ENCODE peak calls at places on chromosome 5, in nine cellular contexts. B is hepatocyte, P is HCT116, Y is GM23248, J is GM23338, M is MM.1S, Z is OCI-LY7, U is PC-3, S is SK-N-SH. I is an unnamed sample.

GRCh38 chr5:160020266-160020770 is 11.4 kb downstream of the TTC1 start:
- DNase-seq in B (no peak), P (no peak), Y (no peak), J (no peak), M (no peak), Z (no peak), U (no peak), S (no peak), I (no peak)

GRCh38 chr5:167716376-167716775 is 575.1 kb upstream of the WWC1 start:
- DNase-seq in B (no peak), P (no peak), Y (peak), J (no peak), M (no peak), Z (no peak), U (no peak), S (no peak), I (no peak)

GRCh38 chr5:120507197-120507596 is 43.1 kb downstream of the PRR16 start:
- DNase-seq in B (no peak), P (no peak), Y (peak), J (no peak), M (no peak), Z (no peak), U (no peak), S (no peak), I (no peak)

GRCh38 chr5:133635051-133635450 is 22.7 kb upstream of the FSTL4 start:
- DNase-seq in B (peak), P (no peak), Y (peak), J (no peak), M (no peak), Z (no peak), U (peak), S (no peak), I (no peak)

GRCh38 chr5:53368516-53368915 is 111.9 kb upstream of the FST start:
- DNase-seq in B (no peak), P (no peak), Y (peak), J (no peak), M (no peak), Z (no peak), U (peak), S (no peak), I (no peak)

GRCh38 chr5:43338856-43339255 is 25.6 kb upstream of the HMGCS1 start:
- DNase-seq in B (no peak), P (no peak), Y (no peak), J (no peak), M (no peak), Z (no peak), U (no peak), S (no peak), I (no peak)

GRCh38 chr5:147427784-147428401 is 82.0 kb downstream of the DPYSL3 start:
- DNase-seq in B (no peak), P (no peak), Y (peak), J (no peak), M (no peak), Z (no peak), U (no peak), S (no peak), I (no peak)

GRCh38 chr5:8770431-8770830 is 775.4 kb downstream of the SEMA5A start:
- DNase-seq in B (no peak), P (no peak), Y (no peak), J (no peak), M (no peak), Z (no peak), U (peak), S (no peak), I (no peak)

GRCh38 chr5:138733509-138733908 is 19.7 kb upstream of the CTNNA1 start:
- DNase-seq in B (no peak), P (no peak), Y (no peak), J (no peak), M (no peak), Z (no peak), U (no peak), S (no peak), I (no peak)

GRCh38 chr5:168843998-168844374 is 264.8 kb upstream of the PANK3 start:
- DNase-seq in B (no peak), P (no peak), Y (peak), J (no peak), M (no peak), Z (no peak), U (no peak), S (no peak), I (no peak)

GRCh38 chr5:147321569-147321968 is 86.7 kb downstream of the STK32A start:
- DNase-seq in B (no peak), P (no peak), Y (no peak), J (no peak), M (no peak), Z (no peak), U (no peak), S (no peak), I (no peak)

GRCh38 chr5:3333105-3333504 is 262.5 kb upstream of the IRX1 start:
- DNase-seq in B (no peak), P (no peak), Y (no peak), J (no peak), M (no peak), Z (no peak), U (no peak), S (no peak), I (no peak)

GRCh38 chr5:158384535-158385421 is 525.8 kb upstream of the CLINT1 start:
- DNase-seq in B (no peak), P (peak), Y (peak), J (no peak), M (no peak), Z (no peak), U (peak), S (no peak), I (no peak)

GRCh38 chr5:180526265-180526664 is 32.1 kb downstream of the CNOT6 start:
- DNase-seq in B (no peak), P (no peak), Y (no peak), J (no peak), M (no peak), Z (no peak), U (no peak), S (no peak), I (no peak)

GRCh38 chr5:137344723-137345322 is 154.3 kb downstream of the SPOCK1 start:
- DNase-seq in B (peak), P (peak), Y (peak), J (peak), M (peak), Z (peak), U (peak), S (peak), I (peak)

GRCh38 chr5:159511570-159511969 is 181.3 kb upstream of the IL12B start:
- DNase-seq in B (no peak), P (no peak), Y (peak), J (no peak), M (no peak), Z (no peak), U (peak), S (no peak), I (no peak)

GRCh38 chr5:73387630-73388370 is 60.8 kb downstream of the FOXD1 start:
- DNase-seq in B (no peak), P (no peak), Y (no peak), J (no peak), M (peak), Z (peak), U (no peak), S (no peak), I (no peak)

GRCh38 chr5:102755691-102756371 is 726 bp downstream of the PAM start:
- DNase-seq in B (peak), P (peak), Y (peak), J (peak), M (peak), Z (no peak), U (peak), S (peak), I (peak)

GRCh38 chr5:7066471-7067235 is 329.3 kb upstream of the ADCY2 start:
- DNase-seq in B (no peak), P (no peak), Y (no peak), J (no peak), M (no peak), Z (no peak), U (peak), S (no peak), I (no peak)

GRCh38 chr5:55991768-55992486 is 2.8 kb downstream of the IL6ST start:
- DNase-seq in B (no peak), P (no peak), Y (peak), J (no peak), M (peak), Z (no peak), U (no peak), S (no peak), I (no peak)

GRCh38 chr5:65326912-65327311 is 154.8 kb downstream of the ADAMTS6 start:
- DNase-seq in B (no peak), P (no peak), Y (peak), J (peak), M (no peak), Z (no peak), U (peak), S (no peak), I (peak)

GRCh38 chr5:13990896-13991295 is 46.4 kb upstream of the DNAH5 start:
- DNase-seq in B (no peak), P (no peak), Y (no peak), J (no peak), M (no peak), Z (no peak), U (no peak), S (no peak), I (no peak)

GRCh38 chr5:169350759-169351240 is 49.9 kb upstream of the SLIT3 start:
- DNase-seq in B (peak), P (peak), Y (peak), J (no peak), M (no peak), Z (no peak), U (peak), S (peak), I (no peak)

GRCh38 chr5:107560377-107560776 is 110.4 kb downstream of the EFNA5 start:
- DNase-seq in B (no peak), P (no peak), Y (no peak), J (no peak), M (no peak), Z (no peak), U (no peak), S (no peak), I (no peak)

GRCh38 chr5:5306696-5307095 is 115.8 kb upstream of the ICE1 start:
- DNase-seq in B (no peak), P (no peak), Y (peak), J (no peak), M (no peak), Z (no peak), U (peak), S (no peak), I (no peak)

GRCh38 chr5:80077317-80077716 is 42.2 kb downstream of the THBS4 start:
- DNase-seq in B (no peak), P (no peak), Y (no peak), J (no peak), M (no peak), Z (no peak), U (no peak), S (no peak), I (no peak)

GRCh38 chr5:80078921-80079320 is 43.8 kb downstream of the THBS4 start:
- DNase-seq in B (no peak), P (no peak), Y (no peak), J (no peak), M (no peak), Z (no peak), U (no peak), S (no peak), I (no peak)

GRCh38 chr5:80082221-80082620 is 47.1 kb downstream of the THBS4 start:
- DNase-seq in B (no peak), P (no peak), Y (no peak), J (no peak), M (no peak), Z (no peak), U (no peak), S (no peak), I (no peak)

GRCh38 chr5:80082731-80083114 is 47.6 kb downstream of the THBS4 start:
- DNase-seq in B (peak), P (peak), Y (peak), J (peak), M (no peak), Z (peak), U (peak), S (peak), I (peak)

GRCh38 chr5:80083115-80083890 is 48.2 kb downstream of the THBS4 start:
- DNase-seq in B (peak), P (peak), Y (peak), J (peak), M (peak), Z (peak), U (peak), S (peak), I (peak)
- TF ChIP-seq EZH2phosphoT487 in B (no peak), P (no peak), Y (no peak), J (no peak), M (no peak), Z (no peak), U (no peak), S (no peak), I (no peak)

GRCh38 chr5:109718632-109719031 is 28.9 kb downstream of the MAN2A1 start:
- DNase-seq in B (no peak), P (no peak), Y (no peak), J (no peak), M (no peak), Z (no peak), U (no peak), S (no peak), I (no peak)

GRCh38 chr5:109714592-109714991 is 24.9 kb downstream of the MAN2A1 start:
- DNase-seq in B (no peak), P (no peak), Y (no peak), J (no peak), M (no peak), Z (no peak), U (no peak), S (no peak), I (no peak)

GRCh38 chr5:109721741-109722140 is 32.0 kb downstream of the MAN2A1 start:
- DNase-seq in B (no peak), P (no peak), Y (no peak), J (no peak), M (no peak), Z (no peak), U (no peak), S (no peak), I (no peak)

GRCh38 chr5:109719978-109720377 is 30.3 kb downstream of the MAN2A1 start:
- DNase-seq in B (no peak), P (no peak), Y (no peak), J (no peak), M (no peak), Z (no peak), U (no peak), S (no peak), I (no peak)

DNA sequence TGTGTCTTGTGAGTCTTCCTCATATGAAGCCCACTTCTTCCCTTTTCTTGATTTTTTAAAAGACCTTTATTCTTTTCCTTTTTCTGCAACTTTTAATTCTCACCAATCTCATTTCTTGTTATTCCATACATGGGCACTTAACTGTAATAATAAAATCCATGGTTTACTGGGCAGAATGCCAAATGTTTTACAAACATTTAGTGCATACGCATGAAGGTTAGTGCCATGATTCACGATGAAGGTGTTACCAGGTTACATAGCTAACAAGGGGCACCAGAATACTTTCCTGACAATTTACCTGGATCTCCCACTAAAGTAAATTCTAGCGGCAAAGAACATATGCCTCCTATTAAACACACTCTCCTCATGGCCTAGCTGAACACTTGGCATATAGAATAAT is 28.5 kb downstream of the MAN2A1 start:
- DNase-seq in B (no peak), P (no peak), Y (no peak), J (no peak), M (no peak), Z (no peak), U (no peak), S (no peak), I (no peak)
- TF ChIP-seq EZH2phosphoT487 in B (no peak), P (no peak), Y (no peak), J (no peak), M (no peak), Z (no peak), U (no peak), S (no peak), I (no peak)

GRCh38 chr5:170655476-170655875 is 128.0 kb upstream of the GABRP start:
- DNase-seq in B (no peak), P (no peak), Y (no peak), J (no peak), M (no peak), Z (no peak), U (no peak), S (no peak), I (no peak)

GRCh38 chr5:170656346-170656745 is 127.2 kb upstream of the GABRP start:
- DNase-seq in B (no peak), P (no peak), Y (no peak), J (no peak), M (no peak), Z (no peak), U (no peak), S (no peak), I (no peak)

GRCh38 chr5:170662966-170663365 is 120.6 kb upstream of the GABRP start:
- DNase-seq in B (no peak), P (no peak), Y (no peak), J (no peak), M (no peak), Z (no peak), U (no peak), S (no peak), I (no peak)

GRCh38 chr5:170655920-170656319 is 127.6 kb upstream of the GABRP start:
- DNase-seq in B (no peak), P (no peak), Y (no peak), J (no peak), M (no peak), Z (no peak), U (no peak), S (no peak), I (no peak)

GRCh38 chr5:170660531-170660930 is 123.0 kb upstream of the GABRP start:
- DNase-seq in B (no peak), P (no peak), Y (no peak), J (no peak), M (no peak), Z (no peak), U (no peak), S (no peak), I (no peak)
- TF ChIP-seq EZH2phosphoT487 in B (no peak), P (no peak), Y (no peak), J (no peak), M (no peak), Z (no peak), U (no peak), S (no peak), I (no peak)

GRCh38 chr5:109170629-109171350 is 239.0 kb downstream of the PJA2 start:
- DNase-seq in B (no peak), P (no peak), Y (no peak), J (no peak), M (no peak), Z (no peak), U (no peak), S (no peak), I (peak)
- TF ChIP-seq EZH2phosphoT487 in B (no peak), P (no peak), Y (no peak), J (no peak), M (no peak), Z (no peak), U (no peak), S (no peak), I (no peak)

DNA sequence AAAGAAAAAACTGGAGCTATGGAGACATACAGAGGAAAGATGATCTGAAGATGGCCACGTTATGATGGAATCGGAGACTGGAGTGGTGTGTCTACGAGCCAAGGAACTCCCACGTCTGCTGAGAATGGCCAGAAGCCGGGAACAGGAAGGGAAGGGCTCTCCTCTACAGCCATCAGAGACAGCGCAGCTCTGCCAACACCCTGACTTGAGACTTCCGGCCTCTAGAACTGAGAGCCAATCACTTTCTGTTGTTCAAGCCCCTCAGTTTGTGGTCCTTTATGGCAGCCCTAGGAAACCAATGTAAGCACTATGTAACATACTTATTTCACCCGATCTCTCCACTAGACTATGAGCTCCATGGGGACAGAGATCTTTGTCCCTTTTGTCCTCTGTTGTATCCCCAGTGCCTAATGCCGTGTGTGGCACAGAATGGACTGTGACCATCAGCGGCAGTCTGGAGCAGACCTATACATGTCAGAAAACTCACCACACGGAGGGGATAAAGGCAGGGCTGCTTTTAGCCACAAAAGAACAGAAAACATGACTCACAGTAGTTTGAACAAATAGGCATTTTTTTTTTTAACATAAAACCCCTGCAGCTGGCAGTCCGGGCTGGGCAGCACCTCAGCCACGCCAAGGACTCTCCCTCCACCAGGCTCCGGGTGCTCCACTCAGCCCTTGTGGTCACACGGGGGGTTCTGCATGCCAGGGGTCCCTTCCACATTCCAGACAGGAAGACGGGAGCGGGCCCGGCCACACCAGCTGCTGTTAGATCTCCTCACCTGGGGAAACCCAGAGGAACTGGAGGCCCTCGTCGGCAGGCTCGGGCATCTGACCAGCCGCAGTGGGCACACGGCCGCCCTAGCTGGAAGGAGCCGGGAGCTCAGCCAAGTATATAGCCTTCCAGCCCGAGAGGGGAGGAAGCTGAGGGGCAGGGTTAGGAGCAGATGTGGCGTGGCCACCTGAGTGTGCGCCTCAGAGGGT is 16.1 kb upstream of the MXD3 start:
- DNase-seq in B (no peak), P (no peak), Y (peak), J (no peak), M (no peak), Z (no peak), U (peak), S (no peak), I (no peak)
- TF ChIP-seq EZH2phosphoT487 in B (no peak), P (no peak), Y (no peak), J (no peak), M (no peak), Z (no peak), U (no peak), S (no peak), I (no peak)

DNA sequence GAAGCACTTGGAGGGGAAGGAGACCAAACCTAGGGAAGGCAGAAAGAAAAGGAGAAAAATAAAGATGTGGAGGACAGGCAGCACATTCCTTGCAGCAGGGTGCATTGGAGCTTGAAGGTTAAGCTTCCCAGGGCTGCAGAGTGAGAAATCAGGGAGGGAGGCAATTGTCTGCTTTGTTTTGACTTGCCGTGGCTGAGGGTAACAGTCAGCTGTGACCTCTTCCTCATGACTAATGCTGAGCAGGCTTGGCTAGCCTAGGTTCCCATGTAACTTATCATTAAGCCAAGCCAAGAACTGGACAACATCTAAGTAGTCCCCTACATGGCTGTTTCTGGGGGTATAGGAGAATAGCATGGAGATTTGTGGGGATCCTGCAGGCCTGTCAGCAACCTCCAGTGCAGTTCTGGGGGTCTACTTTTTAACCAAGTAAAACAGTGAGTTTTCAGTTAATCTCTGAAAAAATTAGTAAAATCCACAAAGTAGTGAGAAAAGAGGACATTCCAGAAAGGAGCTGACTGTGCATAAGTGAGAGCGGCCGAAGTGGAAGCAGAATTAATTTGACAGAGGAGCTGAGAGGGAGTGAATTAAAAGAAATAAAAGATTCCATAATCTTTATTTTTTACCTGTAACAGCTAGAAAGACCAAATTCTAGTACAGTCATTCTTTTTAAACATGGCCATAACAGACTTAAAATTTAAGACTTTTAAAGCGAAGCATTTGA is 149.0 kb downstream of the SGCD start:
- DNase-seq in B (peak), P (no peak), Y (peak), J (peak), M (no peak), Z (no peak), U (no peak), S (no peak), I (peak)
- TF ChIP-seq EZH2phosphoT487 in B (no peak), P (no peak), Y (no peak), J (no peak), M (no peak), Z (no peak), U (no peak), S (no peak), I (no peak)